ENCODE peak calls at places on chromosomes 5 and 9, in six cellular contexts. Y, M, V, Q, J and W are unnamed samples.

GRCh38 chr5:119179857-119180641 is 109.2 kb downstream of the DMXL1 start:
- DNase-seq in Y (no peak), Q (no peak), V (no peak), M (peak; percentile 52), J (no peak), W (no peak)

GRCh38 chr9:36137392-36138004 is 965 bp downstream of the GLIPR2 start:
- DNase-seq in Q (no peak), J (no peak), Y (no peak), V (no peak), M (peak; percentile 38), W (peak; percentile 40)

GRCh38 chr5:168951341-168951740 is 349.6 kb downstream of the SLIT3 start:
- DNase-seq in Q (no peak), Y (no peak), V (no peak), M (no peak), J (no peak), W (no peak)

GRCh38 chr5:77282337-77283027 is 72.0 kb downstream of the PDE8B start:
- DNase-seq in M (peak; percentile 88), Q (no peak), Y (no peak), J (no peak), V (no peak), W (peak; percentile 63)

GRCh38 chr5:168162464-168162863 is 129.0 kb upstream of the WWC1 start:
- DNase-seq in J (no peak), Q (no peak), V (no peak), M (no peak), Y (no peak), W (no peak)

GRCh38 chr5:58188287-58188651 is 271.6 kb downstream of the PLK2 start:
- DNase-seq in V (no peak), Y (no peak), Q (no peak), J (no peak), M (peak; percentile 70), W (no peak)

GRCh38 chr5:133947431-133947841 is 21.0 kb downstream of the C5orf15 start:
- DNase-seq in Y (no peak), V (no peak), Q (no peak), M (peak; percentile 73), J (peak; percentile 65), W (no peak)

GRCh38 chr5:126354012-126354856 is 69.0 kb upstream of the GRAMD2B start:
- DNase-seq in V (no peak), M (peak; percentile 98), Y (no peak), J (no peak), Q (no peak), W (no peak)

GRCh38 chr5:33257807-33258491 is 182.8 kb upstream of the TARS1 start:
- DNase-seq in Q (no peak), V (no peak), Y (no peak), M (peak; percentile 89), J (no peak), W (no peak)

GRCh38 chr9:71941998-71942567 is 30.6 kb downstream of the C9orf85 start:
- DNase-seq in M (peak; percentile 12), Q (no peak), V (no peak), Y (no peak), J (no peak), W (no peak)

GRCh38 chr9:16524823-16525222 is 345.6 kb downstream of the BNC2 start:
- DNase-seq in J (no peak), Q (no peak), V (no peak), Y (no peak), M (no peak), W (no peak)

GRCh38 chr9:114427644-114428043 is 39.9 kb upstream of the AKNA start:
- DNase-seq in Y (no peak), Q (no peak), V (no peak), M (no peak), J (no peak), W (no peak)

GRCh38 chr5:150510460-150511263 is 2.7 kb downstream of the NDST1 start:
- DNase-seq in J (peak; percentile 80), V (no peak), Q (no peak), M (no peak), Y (no peak), W (peak; percentile 66)
- H3K4me3 ChIP-seq in J (no peak overlapping the region), V (no peak overlapping the region), Q (no peak overlapping the region), M (no peak overlapping the region), Y (no peak overlapping the region), W (no peak overlapping the region)

GRCh38 chr9:81969971-81970370 is 18.6 kb upstream of the SPATA31D1 start:
- DNase-seq in J (no peak), Y (no peak), Q (no peak), M (peak; percentile 39), V (no peak), W (no peak)
- TF ChIP-seq CTCF in J (no peak), Y (no peak), Q (no peak), M (no peak), V (no peak), W (no peak)

DNA sequence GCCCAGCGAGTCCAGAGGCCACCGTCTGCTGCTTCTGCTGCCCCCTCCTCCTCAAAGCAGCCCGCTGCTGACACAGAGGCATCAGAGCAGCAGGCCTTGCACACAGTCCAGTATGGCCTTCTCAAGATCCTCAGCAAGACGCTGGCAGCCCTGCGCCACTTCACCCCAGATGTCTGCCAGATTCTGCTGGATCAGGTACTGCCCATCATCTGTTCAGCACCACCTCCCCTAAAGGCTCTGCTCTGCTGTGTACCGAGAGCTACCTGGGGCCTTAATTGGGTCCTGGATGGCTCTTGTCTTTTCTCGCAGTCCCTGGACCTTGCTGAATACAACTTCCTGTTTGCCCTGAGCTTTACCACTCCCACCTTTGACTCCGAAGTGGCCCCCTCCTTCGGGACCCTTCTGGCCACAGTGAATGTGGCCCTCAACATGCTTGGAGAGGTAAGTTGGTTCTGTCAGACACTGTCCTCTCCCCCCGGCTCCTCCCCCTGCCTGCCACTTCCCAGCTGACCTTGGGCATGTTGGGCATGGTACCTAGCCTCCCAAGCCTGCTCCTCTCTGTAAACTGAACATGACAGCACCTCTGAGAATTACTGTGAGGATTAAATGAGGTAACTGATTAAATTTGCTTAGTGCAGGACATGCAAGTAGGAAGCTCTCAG is 22.7 kb downstream of the SH3GLB2 start:
- DNase-seq in V (no peak), M (no peak), J (no peak), Q (no peak), Y (no peak), W (no peak)
- TF ChIP-seq POLR2A in V (no peak), M (no peak), J (no peak), Q (peak; percentile 28), Y (no peak), W (no peak)

GRCh38 chr5:95940758-95941682 is 20.6 kb downstream of the ELL2 start:
- DNase-seq in V (no peak), Y (no peak), Q (no peak), M (no peak), J (no peak), W (peak; percentile 23)

GRCh38 chr5:95941756-95942155 is 19.9 kb downstream of the ELL2 start:
- DNase-seq in J (no peak), Y (no peak), Q (no peak), V (no peak), M (no peak), W (no peak)

GRCh38 chr5:95942414-95942813 is 19.2 kb downstream of the ELL2 start:
- DNase-seq in Y (no peak), Q (no peak), J (no peak), M (no peak), V (no peak), W (no peak)

GRCh38 chr5:95946451-95946850 is 15.2 kb downstream of the ELL2 start:
- DNase-seq in V (no peak), M (no peak), J (no peak), Q (no peak), Y (no peak), W (no peak)

GRCh38 chr5:95942968-95943367 is 18.7 kb downstream of the ELL2 start:
- DNase-seq in M (no peak), J (no peak), Y (no peak), Q (no peak), V (no peak), W (no peak)
- H3K4me3 ChIP-seq in M (no peak overlapping the region), J (no peak overlapping the region), Y (no peak overlapping the region), Q (no peak overlapping the region), V (no peak overlapping the region), W (no peak overlapping the region)

DNA sequence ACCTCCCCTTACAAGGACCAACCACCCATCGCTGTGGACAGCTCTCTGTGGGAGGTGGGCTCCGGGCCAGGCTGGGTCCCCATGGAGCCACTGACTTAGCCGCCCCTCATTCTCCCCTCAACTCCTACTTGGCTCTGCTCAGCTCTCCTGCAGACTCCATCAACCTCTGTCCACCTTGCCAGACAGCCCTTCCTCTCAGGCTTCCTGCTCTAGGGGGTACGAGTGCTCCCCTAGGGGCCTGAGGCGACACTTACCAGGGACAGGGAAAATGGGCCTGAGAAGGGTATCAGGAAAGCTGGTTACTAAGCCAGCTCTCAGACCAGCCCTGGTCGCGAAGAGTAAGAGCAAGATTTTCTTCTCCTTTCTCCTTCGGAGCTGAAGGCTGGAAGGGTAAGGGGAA is 43.9 kb downstream of the SHB start:
- DNase-seq in V (no peak), Y (no peak), M (no peak), Q (no peak), J (no peak), W (no peak)
- TF ChIP-seq CTCF in V (no peak), Y (no peak), M (peak; percentile 13), Q (peak; percentile 25), J (no peak), W (no peak)